ENCODE peak calls at places on chromosomes 12 and 14, in nine cellular contexts. E is fibroblast of the aortic adventitia; Q is NCI-H2029 treated with DMSO at 0.1 percent for 48 hours; S is GM04504; J is GM04503; B is amygdala; U is stimulated activated CD4-positive, alpha-beta T cell treated with anti-CD3 and anti-CD28 coated beads, TNF-alpha, amount 100 ng/mL, for 48 hours; A is left lung; W is activated naive CD8-positive, alpha-beta T cell treated with anti-CD3 and anti-CD28 coated beads, Interleukin-2, amount 50 U/mL, for 24 hours. D is an unnamed sample.

GRCh38 chr12:98515368-98516183 is at the start of gene TMPO:
- DNase-seq in E (peak; percentile 85), Q (peak; percentile 76), S (peak; percentile 81), J (peak; percentile 61), B (peak; percentile 82), U (peak; percentile 93), A (peak; percentile 91), W (peak; percentile 96), D (peak; percentile 97)

GRCh38 chr14:92789457-92790089 is 4.5 kb upstream of the GOLGA5 start:
- DNase-seq in E (no peak), Q (no peak), S (no peak), J (no peak), B (no peak), U (no peak), A (no peak), W (no peak), D (no peak)

GRCh38 chr14:88248606-88249005 is 74.5 kb downstream of the KCNK10 start:
- DNase-seq in E (peak; percentile 58), Q (no peak), S (no peak), J (no peak), B (no peak), U (no peak), A (no peak), W (no peak), D (no peak)

GRCh38 chr12:105343836-105344235 is 13.3 kb downstream of the C12orf75 start:
- DNase-seq in E (no peak), Q (no peak), S (no peak), J (no peak), B (no peak), U (no peak), A (no peak), W (no peak), D (no peak)

GRCh38 chr12:111687255-111687654 is 1.4 kb downstream of the ACAD10 start:
- DNase-seq in E (no peak), Q (no peak), S (no peak), J (no peak), B (no peak), U (no peak), A (no peak), W (no peak), D (no peak)

GRCh38 chr14:22691171-22691570 is 47.0 kb upstream of the OR6J1 start:
- DNase-seq in E (peak; percentile 83), Q (no peak), S (no peak), J (no peak), B (no peak), U (no peak), A (no peak), W (no peak), D (no peak)

GRCh38 chr12:19223018-19223417 is 93.5 kb downstream of the PLEKHA5 start:
- DNase-seq in E (no peak), Q (peak; percentile 62), S (no peak), J (no peak), B (no peak), U (no peak), A (no peak), W (no peak), D (no peak)

GRCh38 chr14:90797451-90797850 is 18.8 kb downstream of the TTC7B start:
- DNase-seq in E (no peak), Q (no peak), S (no peak), J (no peak), B (no peak), U (no peak), A (no peak), W (no peak), D (no peak)

GRCh38 chr12:104504151-104504550 is 47.4 kb downstream of the CHST11 start:
- DNase-seq in E (no peak), Q (no peak), S (no peak), J (no peak), B (no peak), U (no peak), A (no peak), W (no peak), D (no peak)